ENCODE peak calls at places on chromosomes 4 and X, in six cellular contexts. M is K562, Y is GM12891, F is H1, B is GM12878, G is HepG2. S is an unnamed sample.
A peak's percentile ranks its signal among the peaks of the same experiment; 100 is the strongest.

GRCh38 chr4:187604984-187605383 is 390.6 kb upstream of the ZFP42 start:
- DNase-seq in M (no peak), Y (no peak), F (no peak), B (no peak), G (no peak), S (no peak)

GRCh38 chr4:53150631-53151488 is 215.0 kb downstream of the SCFD2 start:
- DNase-seq in M (no peak), Y (no peak), F (no peak), B (no peak), G (no peak), S (no peak)

GRCh38 chr4:73735231-73735630 is 5.1 kb upstream of the CXCL8 start:
- DNase-seq in M (peak; percentile 29), Y (no peak), F (no peak), B (peak; percentile 79), G (no peak), S (no peak)

GRCh38 chr4:123452585-123452984 is 56.0 kb downstream of the SPRY1 start:
- DNase-seq in M (no peak), Y (no peak), F (no peak), B (no peak), G (peak; percentile 20), S (no peak)

GRCh38 chr4:187744911-187745310 is 250.7 kb upstream of the ZFP42 start:
- DNase-seq in M (no peak), Y (no peak), F (no peak), B (no peak), G (no peak), S (no peak)

GRCh38 chr4:140138428-140138827 is 15.6 kb downstream of the MAML3 start:
- DNase-seq in M (no peak), Y (no peak), F (no peak), B (no peak), G (no peak), S (no peak)

GRCh38 chrX:155314260-155314659 is 20.2 kb downstream of the CLIC2 start:
- DNase-seq in M (no peak), Y (no peak), F (no peak), B (no peak), G (no peak), S (no peak)

GRCh38 chr4:38056024-38056685 is 96.0 kb downstream of the PTTG2 start:
- DNase-seq in M (no peak), Y (no peak), F (no peak), B (no peak), G (no peak), S (no peak)

GRCh38 chr4:85932371-85933305 is 427.2 kb downstream of the MAPK10 start:
- DNase-seq in M (no peak), Y (no peak), F (no peak), B (no peak), G (no peak), S (no peak)

GRCh38 chr4:76704133-76704881 is 193.6 kb downstream of the SOWAHB start:
- DNase-seq in M (no peak), Y (no peak), F (no peak), B (no peak), G (no peak), S (no peak)

GRCh38 chr4:142128529-142128928 is 492.1 kb downstream of the IL15 start:
- DNase-seq in M (no peak), Y (no peak), F (no peak), B (no peak), G (no peak), S (no peak)

GRCh38 chrX:136639506-136640176 is 8.3 kb upstream of the CD40LG start:
- DNase-seq in M (no peak), Y (no peak), F (no peak), B (no peak), G (no peak), S (no peak)

GRCh38 chrX:101682723-101683122 is 23.1 kb upstream of the ARMCX2 start:
- DNase-seq in M (no peak), Y (no peak), F (no peak), B (no peak), G (no peak), S (no peak)

GRCh38 chr4:118313098-118313497 is 39.7 kb downstream of the PRSS12 start:
- DNase-seq in M (peak; percentile 8), Y (no peak), F (no peak), B (no peak), G (no peak), S (no peak)

GRCh38 chr4:85370400-85371032 is 104.4 kb upstream of the ARHGAP24 start:
- DNase-seq in M (peak; percentile 51), Y (no peak), F (peak; percentile 63), B (peak; percentile 11), G (peak; percentile 31), S (no peak)

GRCh38 chr4:180953572-180953971 is 1289.6 kb upstream of the TENM3 start:
- DNase-seq in M (no peak), Y (no peak), F (no peak), B (no peak), G (peak; percentile 2), S (no peak)

GRCh38 chrX:96002401-96002800 is 682.2 kb upstream of the DIAPH2 start:
- DNase-seq in M (no peak), Y (no peak), F (no peak), B (no peak), G (no peak), S (no peak)

GRCh38 chrX:12949205-12949926 is 25.5 kb upstream of the TMSB4X start:
- DNase-seq in M (no peak), Y (no peak), F (no peak), B (peak; percentile 45), G (no peak), S (no peak)

GRCh38 chr4:69881173-69881773 is 21.3 kb upstream of the SULT1E1 start:
- DNase-seq in M (peak; percentile 10), Y (peak; percentile 2), F (no peak), B (no peak), G (peak; percentile 66), S (no peak)

GRCh38 chr4:138222041-138222440 is 20.1 kb downstream of the SLC7A11 start:
- DNase-seq in M (no peak), Y (no peak), F (no peak), B (no peak), G (no peak), S (no peak)

GRCh38 chr4:78704981-78705757 is 71.0 kb upstream of the BMP2K start:
- DNase-seq in M (no peak), Y (no peak), F (no peak), B (no peak), G (peak; percentile 10), S (no peak)

GRCh38 chr4:176270669-176271068 is 1.6 kb upstream of the ASB5 start:
- DNase-seq in M (no peak), Y (no peak), F (no peak), B (no peak), G (peak; percentile 20), S (no peak)

GRCh38 chr4:123546123-123546654 is 149.6 kb downstream of the SPRY1 start:
- DNase-seq in M (no peak), Y (no peak), F (no peak), B (no peak), G (peak; percentile 68), S (no peak)

GRCh38 chrX:148310402-148311200 is 189.8 kb upstream of the AFF2 start:
- DNase-seq in M (no peak), Y (no peak), F (no peak), B (peak; percentile 15), G (no peak), S (no peak)

GRCh38 chr4:118994030-118994429 is 105.4 kb downstream of the SYNPO2 start:
- DNase-seq in M (no peak), Y (no peak), F (no peak), B (no peak), G (no peak), S (no peak)

GRCh38 chr4:39490322-39490721 is 31.5 kb downstream of the LIAS start:
- DNase-seq in M (no peak), Y (no peak), F (no peak), B (no peak), G (no peak), S (no peak)

GRCh38 chr4:46459308-46459707 is 69.4 kb upstream of the GABRA2 start:
- DNase-seq in M (no peak), Y (no peak), F (no peak), B (no peak), G (no peak), S (no peak)

DNA sequence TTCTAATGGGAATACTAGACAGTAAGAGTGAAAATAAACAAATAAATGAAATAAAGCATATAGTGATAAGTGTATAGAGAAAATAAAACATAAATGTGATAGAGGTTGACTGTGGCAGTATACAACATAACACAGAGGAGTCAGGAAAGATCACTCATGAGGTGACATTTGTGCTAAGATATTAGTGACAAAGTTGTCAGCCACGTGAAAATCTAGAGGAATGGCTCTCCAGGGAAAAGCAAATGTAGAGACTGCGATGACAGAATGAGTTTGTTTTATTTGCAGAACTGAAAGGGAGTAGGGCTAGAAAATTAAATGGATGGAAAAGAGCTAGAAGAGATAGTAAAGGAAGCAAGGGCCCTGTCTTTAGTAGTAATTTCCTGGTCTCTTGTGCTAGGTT is 72.8 kb upstream of the GABRA2 start:
- DNase-seq in M (no peak), Y (no peak), F (no peak), B (no peak), G (no peak), S (no peak)
- TF ChIP-seq POLR2AphosphoS5 in M (no peak), Y (no peak), F (no peak), B (no peak), G (no peak), S (no peak)

DNA sequence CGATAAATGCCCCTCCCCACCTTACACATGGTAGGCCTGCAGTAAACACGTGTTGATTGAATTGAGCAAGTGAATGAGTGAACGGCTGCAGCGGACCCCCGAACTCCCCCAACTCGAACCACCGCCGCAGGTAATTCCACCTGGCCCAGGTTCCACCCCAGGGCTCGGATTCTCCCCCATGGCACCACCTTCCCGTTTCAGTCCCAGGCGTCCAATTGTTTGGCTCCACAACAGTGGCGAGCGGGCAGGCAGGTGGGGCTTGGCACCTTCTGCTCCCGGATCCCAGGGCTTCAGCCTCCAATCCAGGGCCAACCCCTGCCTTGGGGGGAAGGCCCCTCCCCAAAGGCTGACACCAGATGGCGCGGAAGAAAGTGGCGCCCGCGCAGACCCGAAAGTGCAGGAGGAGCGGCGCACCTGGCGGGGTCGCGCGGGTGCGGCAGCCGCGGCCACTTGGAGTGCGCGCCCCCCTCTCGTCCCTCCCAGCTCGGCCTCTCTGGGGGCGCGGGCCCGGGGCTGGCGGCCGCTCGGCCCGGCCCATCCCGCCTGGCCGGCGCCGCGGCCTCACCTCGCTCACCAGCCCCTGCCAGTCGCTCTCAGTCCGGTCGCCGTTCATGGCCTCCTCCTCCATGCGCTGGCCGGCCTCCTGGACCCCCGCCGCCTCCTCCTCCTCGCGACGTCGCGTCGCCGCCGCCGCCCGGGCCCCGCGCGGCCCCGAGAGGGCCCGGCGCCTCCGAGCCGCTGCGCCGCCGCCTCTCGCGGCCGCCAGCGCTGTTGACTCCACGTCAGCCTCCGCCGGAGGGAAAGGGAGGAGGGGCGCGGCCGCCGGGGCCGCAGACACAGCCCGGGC is at the start of gene CCDC149:
- DNase-seq in M (peak; percentile 9), Y (peak; percentile 44), F (peak; percentile 79), B (no peak), G (peak; percentile 13), S (no peak)
- TF ChIP-seq POLR2A in M (no peak), Y (no peak), F (no peak), B (no peak), G (no peak), S (no peak)

GRCh38 chr4:5719329-5720055 is 8.5 kb downstream of the EVC start:
- DNase-seq in M (no peak), Y (no peak), F (no peak), B (no peak), G (no peak), S (no peak)
- TF ChIP-seq TAF1 in M (no peak), Y (no peak), F (no peak), B (no peak), G (no peak), S (no peak)

DNA sequence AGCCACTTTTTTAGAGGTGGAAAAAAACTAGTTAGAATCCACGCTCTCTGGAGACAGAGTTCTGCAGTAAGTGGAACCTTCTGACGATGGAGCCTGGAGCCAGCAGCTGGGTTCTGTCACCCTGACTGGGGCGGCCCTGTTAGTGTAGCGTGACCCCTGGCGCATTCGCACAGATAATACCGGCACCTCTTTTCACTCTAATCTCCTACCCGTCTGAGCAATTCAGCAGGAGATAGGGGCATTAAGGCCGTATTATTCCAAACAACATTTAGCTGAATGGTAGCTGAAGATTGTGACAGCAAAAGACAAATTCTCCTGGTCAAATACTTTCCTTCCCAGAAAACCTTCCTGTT is 292.6 kb downstream of the FBXO8 start:
- DNase-seq in M (peak; percentile 39), Y (no peak), F (no peak), B (no peak), G (no peak), S (no peak)
- TF ChIP-seq POLR2AphosphoS5 in M (no peak), Y (no peak), F (no peak), B (no peak), G (no peak), S (no peak)

S was measured in GM12892.